ENCODE peak calls at places on chromosomes 6 and 20, in ten cellular contexts. One of them, this sample, is unnamed.

GRCh38 chr6:117907600-117908245 is 659 bp downstream of the SLC35F1 start:
- DNase-seq in GM23338: peak; percentile 71
- DNase-seq in transverse colon: no peak
- DNase-seq in SK-N-SH: peak; percentile 69
- DNase-seq in vagina: no peak
- DNase-seq in HCT116: no peak
- DNase-seq in sigmoid colon: no peak
- DNase-seq in Panc1: no peak
- DNase-seq in stomach: no peak
- DNase-seq in suprapubic skin: no peak
- DNase-seq in this sample: no peak

GRCh38 chr6:33414592-33415271 is 3.2 kb downstream of the CUTA start:
- DNase-seq in GM23338: peak; percentile 67
- DNase-seq in sigmoid colon: no peak
- DNase-seq in SK-N-SH: peak; percentile 65
- DNase-seq in suprapubic skin: peak; percentile 62
- DNase-seq in HCT116: no peak
- DNase-seq in transverse colon: no peak
- DNase-seq in vagina: no peak
- DNase-seq in stomach: no peak
- DNase-seq in Panc1: no peak
- DNase-seq in this sample: no peak

GRCh38 chr6:24831771-24832718 is 33.3 kb upstream of the ARMH2 start:
- DNase-seq in HCT116: no peak
- DNase-seq in GM23338: no peak
- DNase-seq in suprapubic skin: no peak
- DNase-seq in vagina: no peak
- DNase-seq in transverse colon: no peak
- DNase-seq in stomach: no peak
- DNase-seq in sigmoid colon: no peak
- DNase-seq in SK-N-SH: no peak
- DNase-seq in Panc1: no peak
- DNase-seq in this sample: no peak

GRCh38 chr6:127618729-127619128 is 41.8 kb downstream of the C6orf58 start:
- DNase-seq in vagina: no peak
- DNase-seq in transverse colon: no peak
- DNase-seq in Panc1: no peak
- DNase-seq in stomach: no peak
- DNase-seq in HCT116: no peak
- DNase-seq in GM23338: no peak
- DNase-seq in SK-N-SH: no peak
- DNase-seq in sigmoid colon: no peak
- DNase-seq in suprapubic skin: no peak
- DNase-seq in this sample: no peak

GRCh38 chr20:2400290-2400689 is 19.6 kb downstream of the TGM6 start:
- DNase-seq in HCT116: no peak
- DNase-seq in sigmoid colon: no peak
- DNase-seq in transverse colon: no peak
- DNase-seq in SK-N-SH: no peak
- DNase-seq in suprapubic skin: no peak
- DNase-seq in vagina: no peak
- DNase-seq in GM23338: no peak
- DNase-seq in Panc1: no peak
- DNase-seq in stomach: no peak
- DNase-seq in this sample: no peak

GRCh38 chr6:132400641-132401119 is 595 bp downstream of the MOXD1 start:
- DNase-seq in GM23338: peak; percentile 55
- DNase-seq in SK-N-SH: no peak
- DNase-seq in vagina: no peak
- DNase-seq in Panc1: no peak
- DNase-seq in transverse colon: no peak
- DNase-seq in suprapubic skin: no peak
- DNase-seq in sigmoid colon: no peak
- DNase-seq in stomach: no peak
- DNase-seq in HCT116: no peak
- DNase-seq in this sample: no peak

GRCh38 chr6:133584903-133585302 is 304.0 kb upstream of the TCF21 start:
- DNase-seq in HCT116: no peak
- DNase-seq in Panc1: no peak
- DNase-seq in vagina: no peak
- DNase-seq in GM23338: no peak
- DNase-seq in suprapubic skin: no peak
- DNase-seq in sigmoid colon: no peak
- DNase-seq in stomach: no peak
- DNase-seq in SK-N-SH: no peak
- DNase-seq in transverse colon: no peak
- DNase-seq in this sample: no peak

GRCh38 chr6:90820436-90820835 is 233.6 kb upstream of the MAP3K7 start:
- DNase-seq in vagina: no peak
- DNase-seq in GM23338: no peak
- DNase-seq in sigmoid colon: no peak
- DNase-seq in Panc1: no peak
- DNase-seq in transverse colon: no peak
- DNase-seq in SK-N-SH: no peak
- DNase-seq in suprapubic skin: no peak
- DNase-seq in HCT116: no peak
- DNase-seq in stomach: no peak
- DNase-seq in this sample: no peak

DNA sequence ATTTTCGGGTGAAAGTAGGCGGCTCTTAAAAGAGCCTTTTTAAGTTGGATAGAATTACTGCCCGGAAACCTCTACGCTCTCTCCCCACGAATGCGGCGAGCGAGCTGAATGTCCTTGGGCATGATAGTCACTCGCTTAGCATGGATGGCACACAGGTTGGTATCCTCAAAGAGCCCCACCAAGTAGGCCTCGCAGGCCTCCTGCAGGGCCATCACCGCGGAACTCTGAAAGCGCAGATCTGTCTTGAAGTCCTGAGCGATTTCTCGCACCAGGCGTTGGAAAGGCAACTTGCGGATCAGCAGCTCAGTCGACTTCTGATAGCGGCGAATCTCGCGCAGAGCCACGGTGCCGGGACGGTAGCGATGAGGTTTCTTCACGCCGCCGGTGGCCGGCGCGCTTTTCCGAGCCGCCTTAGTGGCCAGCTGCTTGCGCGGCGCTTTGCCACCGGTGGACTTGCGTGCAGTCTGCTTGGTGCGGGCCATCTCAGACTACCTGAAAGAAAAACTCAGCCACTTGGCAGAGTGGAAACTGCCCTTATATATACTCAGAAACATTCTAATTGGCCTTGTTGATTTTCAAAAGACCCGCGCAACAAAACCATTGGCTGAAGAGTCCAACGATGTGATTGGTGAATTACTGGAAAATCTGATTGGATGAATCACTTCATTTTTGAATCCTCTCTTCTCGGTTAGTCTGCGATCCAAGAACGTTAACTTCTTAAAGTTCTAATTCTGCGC is 93.9 kb upstream of the BTN3A2 start:
- DNase-seq in suprapubic skin: peak; percentile 71
- DNase-seq in HCT116: no peak
- DNase-seq in stomach: peak; percentile 53
- DNase-seq in GM23338: peak; percentile 97
- DNase-seq in transverse colon: peak; percentile 69
- DNase-seq in sigmoid colon: peak; percentile 77
- DNase-seq in SK-N-SH: peak; percentile 87
- DNase-seq in vagina: no peak
- DNase-seq in Panc1: no peak
- DNase-seq in this sample: no peak
- TF ChIP-seq POLR2AphosphoS5 in suprapubic skin: peak; percentile 82
- TF ChIP-seq POLR2AphosphoS5 in HCT116: no peak
- TF ChIP-seq POLR2AphosphoS5 in stomach: no peak
- TF ChIP-seq POLR2AphosphoS5 in GM23338: peak; percentile 88
- TF ChIP-seq POLR2AphosphoS5 in transverse colon: no peak
- TF ChIP-seq POLR2AphosphoS5 in sigmoid colon: peak; percentile 59
- TF ChIP-seq POLR2AphosphoS5 in SK-N-SH: peak; percentile 93
- TF ChIP-seq POLR2AphosphoS5 in vagina: peak; percentile 73
- TF ChIP-seq POLR2AphosphoS5 in Panc1: no peak
- TF ChIP-seq POLR2AphosphoS5 in this sample: no peak

GRCh38 chr6:32128751-32129296 is 778 bp upstream of the ATF6B start:
- DNase-seq in suprapubic skin: no peak
- DNase-seq in vagina: peak; percentile 86
- DNase-seq in transverse colon: no peak
- DNase-seq in sigmoid colon: no peak
- DNase-seq in stomach: no peak
- DNase-seq in HCT116: no peak
- DNase-seq in Panc1: no peak
- DNase-seq in SK-N-SH: no peak
- DNase-seq in GM23338: no peak
- DNase-seq in this sample: no peak

GRCh38 chr6:32131439-32131948 is 1.4 kb upstream of the FKBPL start:
- DNase-seq in transverse colon: no peak
- DNase-seq in HCT116: no peak
- DNase-seq in vagina: no peak
- DNase-seq in Panc1: no peak
- DNase-seq in SK-N-SH: no peak
- DNase-seq in suprapubic skin: no peak
- DNase-seq in GM23338: no peak
- DNase-seq in sigmoid colon: peak; percentile 28
- DNase-seq in stomach: no peak
- DNase-seq in this sample: no peak

GRCh38 chr6:32127717-32128592 is at the start of gene ATF6B:
- DNase-seq in stomach: peak; percentile 98
- DNase-seq in SK-N-SH: peak; percentile 92
- DNase-seq in transverse colon: peak; percentile 98
- DNase-seq in HCT116: peak; percentile 98
- DNase-seq in vagina: peak; percentile 100
- DNase-seq in GM23338: peak; percentile 99
- DNase-seq in Panc1: peak; percentile 93
- DNase-seq in sigmoid colon: peak; percentile 100
- DNase-seq in suprapubic skin: peak; percentile 99
- DNase-seq in this sample: peak; percentile 100

GRCh38 chr6:32127409-32127716 is 683 bp downstream of the ATF6B start:
- DNase-seq in HCT116: no peak
- DNase-seq in vagina: peak; percentile 87
- DNase-seq in stomach: no peak
- DNase-seq in GM23338: no peak
- DNase-seq in sigmoid colon: no peak
- DNase-seq in suprapubic skin: no peak
- DNase-seq in SK-N-SH: no peak
- DNase-seq in transverse colon: no peak
- DNase-seq in Panc1: no peak
- DNase-seq in this sample: no peak

DNA sequence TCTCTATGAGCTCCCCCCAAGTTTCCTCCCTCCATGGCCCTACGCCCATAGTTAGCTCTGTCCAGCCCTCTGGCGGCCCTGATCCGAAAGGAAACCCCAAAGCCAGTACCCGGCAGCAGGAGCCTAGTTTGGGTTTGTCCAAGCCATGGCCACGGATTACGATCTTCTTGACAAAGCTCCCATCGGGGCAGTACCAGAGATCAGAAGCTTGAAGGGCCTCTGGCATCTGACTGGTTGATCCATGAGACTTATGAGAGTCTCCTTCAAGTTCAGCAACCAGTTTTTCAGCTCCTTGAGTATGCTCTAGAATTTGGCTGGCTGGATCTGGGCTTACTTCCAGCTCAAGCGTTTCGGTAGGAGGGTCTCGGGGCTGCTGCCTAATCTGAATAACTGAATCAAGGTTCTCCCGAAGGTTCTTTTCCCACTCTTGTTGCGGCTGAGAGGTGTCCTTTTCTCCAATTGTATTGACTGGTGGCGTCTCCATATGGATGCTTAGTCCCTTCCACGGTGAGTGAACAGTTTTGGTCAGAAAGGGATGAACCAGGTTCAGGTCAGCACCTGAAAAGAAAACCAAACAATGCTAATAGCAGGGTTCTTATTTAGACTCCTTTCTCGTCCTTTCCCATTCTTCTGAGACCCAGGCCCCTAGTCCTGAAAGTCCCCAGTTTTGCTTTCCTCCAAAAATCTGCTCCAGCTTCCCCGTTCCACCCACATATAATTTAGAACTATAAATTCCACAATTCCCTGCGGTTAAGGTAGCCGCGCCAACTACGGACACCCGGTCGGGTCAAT is 595 bp downstream of the FKBPL start:
- DNase-seq in sigmoid colon: peak; percentile 67
- DNase-seq in transverse colon: no peak
- DNase-seq in suprapubic skin: no peak
- DNase-seq in Panc1: no peak
- DNase-seq in stomach: no peak
- DNase-seq in SK-N-SH: no peak
- DNase-seq in GM23338: no peak
- DNase-seq in vagina: peak; percentile 86
- DNase-seq in HCT116: no peak
- DNase-seq in this sample: no peak
- TF ChIP-seq POLR2AphosphoS5 in sigmoid colon: no peak
- TF ChIP-seq POLR2AphosphoS5 in transverse colon: no peak
- TF ChIP-seq POLR2AphosphoS5 in suprapubic skin: peak; percentile 81
- TF ChIP-seq POLR2AphosphoS5 in Panc1: no peak
- TF ChIP-seq POLR2AphosphoS5 in stomach: no peak
- TF ChIP-seq POLR2AphosphoS5 in SK-N-SH: no peak
- TF ChIP-seq POLR2AphosphoS5 in GM23338: no peak
- TF ChIP-seq POLR2AphosphoS5 in vagina: no peak
- TF ChIP-seq POLR2AphosphoS5 in HCT116: no peak
- TF ChIP-seq POLR2AphosphoS5 in this sample: no peak

GRCh38 chr20:57380081-57380750 is 11.0 kb upstream of the RBM38 start:
- DNase-seq in Panc1: no peak
- DNase-seq in stomach: peak; percentile 23
- DNase-seq in GM23338: no peak
- DNase-seq in suprapubic skin: no peak
- DNase-seq in HCT116: no peak
- DNase-seq in SK-N-SH: no peak
- DNase-seq in sigmoid colon: no peak
- DNase-seq in vagina: no peak
- DNase-seq in transverse colon: no peak
- DNase-seq in this sample: no peak

GRCh38 chr20:57382516-57382915 is 8.7 kb upstream of the RBM38 start:
- DNase-seq in SK-N-SH: no peak
- DNase-seq in sigmoid colon: no peak
- DNase-seq in GM23338: no peak
- DNase-seq in HCT116: no peak
- DNase-seq in stomach: no peak
- DNase-seq in suprapubic skin: no peak
- DNase-seq in transverse colon: no peak
- DNase-seq in Panc1: no peak
- DNase-seq in vagina: no peak
- DNase-seq in this sample: no peak

GRCh38 chr20:57383447-57384347 is 7.5 kb upstream of the RBM38 start:
- DNase-seq in Panc1: no peak
- DNase-seq in suprapubic skin: no peak
- DNase-seq in vagina: no peak
- DNase-seq in SK-N-SH: no peak
- DNase-seq in sigmoid colon: no peak
- DNase-seq in transverse colon: peak; percentile 77
- DNase-seq in HCT116: no peak
- DNase-seq in stomach: no peak
- DNase-seq in GM23338: peak; percentile 29
- DNase-seq in this sample: no peak

GRCh38 chr20:57379263-57379647 is 11.9 kb upstream of the RBM38 start:
- DNase-seq in vagina: no peak
- DNase-seq in suprapubic skin: no peak
- DNase-seq in stomach: no peak
- DNase-seq in HCT116: no peak
- DNase-seq in SK-N-SH: no peak
- DNase-seq in sigmoid colon: no peak
- DNase-seq in Panc1: no peak
- DNase-seq in transverse colon: no peak
- DNase-seq in GM23338: no peak
- DNase-seq in this sample: no peak

DNA sequence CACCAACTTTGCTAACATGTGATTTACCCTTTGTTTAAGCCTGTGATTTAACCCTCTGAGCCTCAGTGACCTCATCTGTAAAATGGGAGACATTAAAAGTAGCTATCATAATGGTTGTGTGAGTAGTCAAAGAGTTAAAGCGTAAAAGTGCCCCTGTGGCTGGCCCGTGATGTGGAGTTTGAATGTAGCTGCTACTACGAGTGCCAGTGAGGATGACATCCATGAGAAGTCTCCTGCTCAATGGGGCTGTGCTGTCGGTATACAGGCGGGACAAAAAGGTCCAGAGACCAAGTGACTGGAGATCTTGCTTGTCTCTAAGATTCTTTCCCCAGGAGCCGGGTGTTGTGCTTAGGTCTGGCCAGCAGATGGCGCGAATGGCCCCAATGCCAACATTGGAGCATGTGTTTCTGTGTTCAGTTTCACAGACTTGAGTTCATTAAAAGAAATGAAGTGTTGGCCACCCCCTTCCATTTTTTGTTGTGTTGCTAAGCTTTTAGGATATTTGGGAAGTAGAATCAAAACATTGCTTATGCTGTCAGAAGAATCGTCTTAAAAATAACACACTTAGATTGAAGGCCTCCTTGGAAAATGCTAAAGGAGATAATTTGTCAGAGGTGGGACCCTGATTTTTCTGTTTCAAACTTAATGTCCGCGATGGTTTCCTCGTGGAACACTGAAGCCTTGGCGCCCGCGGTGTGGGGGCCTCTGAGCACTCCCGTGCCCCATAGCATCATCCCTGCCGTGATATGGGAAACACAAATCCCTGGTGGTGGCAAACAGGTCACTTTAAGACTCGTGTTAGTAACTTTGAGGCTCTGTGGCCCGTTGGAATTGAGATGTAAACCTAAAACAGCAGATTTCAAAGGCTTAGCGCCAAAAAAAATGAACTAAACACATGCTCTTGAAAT is 9.3 kb upstream of the RBM38 start:
- DNase-seq in Panc1: peak; percentile 68
- DNase-seq in GM23338: peak; percentile 83
- DNase-seq in transverse colon: peak; percentile 90
- DNase-seq in HCT116: peak; percentile 39
- DNase-seq in vagina: no peak
- DNase-seq in suprapubic skin: peak; percentile 89
- DNase-seq in sigmoid colon: peak; percentile 89
- DNase-seq in SK-N-SH: peak; percentile 84
- DNase-seq in stomach: peak; percentile 86
- DNase-seq in this sample: peak; percentile 88
- TF ChIP-seq POLR2AphosphoS5 in Panc1: no peak
- TF ChIP-seq POLR2AphosphoS5 in GM23338: no peak
- TF ChIP-seq POLR2AphosphoS5 in transverse colon: no peak
- TF ChIP-seq POLR2AphosphoS5 in HCT116: no peak
- TF ChIP-seq POLR2AphosphoS5 in vagina: no peak
- TF ChIP-seq POLR2AphosphoS5 in suprapubic skin: no peak
- TF ChIP-seq POLR2AphosphoS5 in sigmoid colon: no peak
- TF ChIP-seq POLR2AphosphoS5 in SK-N-SH: no peak
- TF ChIP-seq POLR2AphosphoS5 in stomach: no peak
- TF ChIP-seq POLR2AphosphoS5 in this sample: no peak

GRCh38 chr20:60906555-60906954 is 345.5 kb upstream of the CDH4 start:
- DNase-seq in sigmoid colon: no peak
- DNase-seq in stomach: no peak
- DNase-seq in Panc1: no peak
- DNase-seq in transverse colon: no peak
- DNase-seq in suprapubic skin: no peak
- DNase-seq in vagina: no peak
- DNase-seq in HCT116: no peak
- DNase-seq in SK-N-SH: no peak
- DNase-seq in GM23338: no peak
- DNase-seq in this sample: no peak

GRCh38 chr20:60900581-60900980 is 351.5 kb upstream of the CDH4 start:
- DNase-seq in Panc1: no peak
- DNase-seq in HCT116: no peak
- DNase-seq in sigmoid colon: no peak
- DNase-seq in GM23338: no peak
- DNase-seq in vagina: no peak
- DNase-seq in transverse colon: no peak
- DNase-seq in SK-N-SH: no peak
- DNase-seq in stomach: no peak
- DNase-seq in suprapubic skin: no peak
- DNase-seq in this sample: no peak

GRCh38 chr20:60905919-60906318 is 346.1 kb upstream of the CDH4 start:
- DNase-seq in GM23338: no peak
- DNase-seq in Panc1: no peak
- DNase-seq in transverse colon: no peak
- DNase-seq in SK-N-SH: no peak
- DNase-seq in suprapubic skin: no peak
- DNase-seq in vagina: no peak
- DNase-seq in HCT116: no peak
- DNase-seq in sigmoid colon: no peak
- DNase-seq in stomach: no peak
- DNase-seq in this sample: no peak

GRCh38 chr20:60901831-60902230 is 350.2 kb upstream of the CDH4 start:
- DNase-seq in transverse colon: no peak
- DNase-seq in sigmoid colon: no peak
- DNase-seq in vagina: no peak
- DNase-seq in GM23338: no peak
- DNase-seq in stomach: no peak
- DNase-seq in SK-N-SH: no peak
- DNase-seq in suprapubic skin: no peak
- DNase-seq in Panc1: no peak
- DNase-seq in HCT116: no peak
- DNase-seq in this sample: no peak

GRCh38 chr20:60903325-60903958 is 348.6 kb upstream of the CDH4 start:
- DNase-seq in stomach: no peak
- DNase-seq in Panc1: no peak
- DNase-seq in HCT116: no peak
- DNase-seq in SK-N-SH: no peak
- DNase-seq in vagina: no peak
- DNase-seq in sigmoid colon: no peak
- DNase-seq in suprapubic skin: no peak
- DNase-seq in GM23338: no peak
- DNase-seq in transverse colon: no peak
- DNase-seq in this sample: no peak
- TF ChIP-seq POLR2AphosphoS5 in stomach: no peak
- TF ChIP-seq POLR2AphosphoS5 in Panc1: no peak
- TF ChIP-seq POLR2AphosphoS5 in HCT116: no peak
- TF ChIP-seq POLR2AphosphoS5 in SK-N-SH: no peak
- TF ChIP-seq POLR2AphosphoS5 in vagina: no peak
- TF ChIP-seq POLR2AphosphoS5 in sigmoid colon: no peak
- TF ChIP-seq POLR2AphosphoS5 in suprapubic skin: no peak
- TF ChIP-seq POLR2AphosphoS5 in GM23338: no peak
- TF ChIP-seq POLR2AphosphoS5 in transverse colon: no peak
- TF ChIP-seq POLR2AphosphoS5 in this sample: no peak

This sample was measured in breast epithelium.